ENCODE peak calls at places on chromosomes 16 and 17, in four cellular contexts. Z is CD8-positive, alpha-beta T cell; W is endothelial cell; I is endodermal cell. N is an unnamed sample.

GRCh38 chr17:30323895-30324319 is 9.9 kb downstream of the TMIGD1 start:
- DNase-seq in Z (peak), W (no peak), I (no peak), N (no peak)

GRCh38 chr16:86547286-86547685 is 7.7 kb downstream of the MTHFSD start:
- DNase-seq in Z (no peak), W (no peak), I (no peak), N (no peak)

GRCh38 chr16:66167564-66168291 is 198.8 kb upstream of the CDH5 start:
- DNase-seq in Z (no peak), W (no peak), I (peak), N (no peak)

GRCh38 chr17:50865060-50865867 is 890 bp downstream of the TOB1 start:
- DNase-seq in Z (peak), W (peak), I (peak), N (peak)

GRCh38 chr17:40612510-40613244 is 34.9 kb downstream of the SMARCE1 start:
- DNase-seq in Z (peak), W (no peak), I (no peak), N (no peak)

GRCh38 chr17:48734328-48735056 is 5.9 kb upstream of the HOXB13 start:
- DNase-seq in Z (no peak), W (no peak), I (peak), N (no peak)

GRCh38 chr16:69924777-69925191 is 26.4 kb upstream of the CLEC18A start:
- DNase-seq in Z (no peak), W (no peak), I (no peak), N (no peak)

GRCh38 chr17:81384929-81385319 is 10.3 kb upstream of the BAHCC1 start:
- DNase-seq in Z (no peak), W (no peak), I (no peak), N (no peak)

GRCh38 chr17:2892305-2892971 is 96.2 kb downstream of the RAP1GAP2 start:
- DNase-seq in Z (no peak), W (no peak), I (peak), N (no peak)

GRCh38 chr17:18038861-18039534 is at the start of the genes ATPAF2 and GID4:
- DNase-seq in Z (peak), W (peak), I (peak), N (peak)
- TF ChIP-seq CTCF in Z (no peak), W (no peak), I (peak), N (peak)

DNA sequence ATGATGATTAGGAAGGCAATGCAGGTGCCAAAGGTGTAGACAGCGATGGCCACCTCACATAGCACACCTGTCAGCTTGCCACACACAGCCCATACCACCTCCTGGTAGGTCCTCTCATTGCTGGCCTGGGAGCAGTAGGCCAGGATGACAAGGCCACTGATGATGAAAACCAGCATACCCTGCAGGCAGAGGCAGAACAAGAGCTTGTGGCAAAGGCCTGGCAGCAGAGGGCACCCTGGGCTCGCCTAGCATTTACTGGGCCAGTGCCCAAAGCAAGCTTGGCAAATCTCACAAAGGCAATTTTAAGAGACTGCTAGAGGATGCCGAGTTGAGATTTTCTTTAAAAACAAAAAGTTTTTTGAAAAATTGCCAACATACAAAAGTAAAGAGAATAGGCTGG is 5.9 kb downstream of the SLC38A7 start:
- DNase-seq in Z (no peak), W (no peak), I (no peak), N (no peak)
- TF ChIP-seq CTCF in Z (no peak), W (no peak), I (no peak), N (no peak)

GRCh38 chr17:58338454-58338841 is 9.9 kb upstream of the TSPOAP1 start:
- DNase-seq in Z (no peak), W (no peak), I (no peak), N (no peak)
- TF ChIP-seq CTCF in Z (no peak), W (no peak), I (no peak), N (no peak)

GRCh38 chr17:44205962-44206824 is 6.5 kb upstream of the ATXN7L3 start:
- DNase-seq in Z (no peak), W (peak), I (peak), N (no peak)
- TF ChIP-seq CTCF in Z (no peak), W (no peak), I (peak), N (peak)

GRCh38 chr17:16353702-16354174 is 469 bp upstream of the CENPV start:
- DNase-seq in Z (no peak), W (no peak), I (no peak), N (no peak)

GRCh38 chr17:16354585-16354984 is 1.3 kb upstream of the CENPV start:
- DNase-seq in Z (no peak), W (no peak), I (peak), N (no peak)

GRCh38 chr17:16351831-16352230 is 1.4 kb downstream of the CENPV start:
- DNase-seq in Z (no peak), W (no peak), I (no peak), N (no peak)

GRCh38 chr17:16352303-16352837 is 899 bp downstream of the CENPV start:
- DNase-seq in Z (peak), W (peak), I (peak), N (peak)

GRCh38 chr17:16352838-16353701 is at the start of gene CENPV:
- DNase-seq in Z (peak), W (peak), I (peak), N (peak)
- TF ChIP-seq CTCF in Z (no peak), W (no peak), I (no peak), N (peak)

GRCh38 chr17:44132275-44132821 is 8.9 kb upstream of the HDAC5 start:
- DNase-seq in Z (no peak), W (no peak), I (no peak), N (no peak)
- TF ChIP-seq CTCF in Z (no peak), W (no peak), I (no peak), N (no peak)

N was measured in neural crest cell.